ENCODE peak calls at places on chromosomes 7 and 10, in seven cellular contexts. H is mammary epithelial cell, M is SK-N-SH, I is adrenal gland, U is neural progenitor cell, E is OCI-LY7, S is fibroblast of lung. Q is an unnamed sample. For H3K4me1, the result is how much of the 10 kb centered on the place peaks cover.

GRCh38 chr7:35003679-35004278 is 33.5 kb downstream of the DPY19L1 start:
- DNase-seq in I (peak), E (no peak), M (no peak), U (no peak), S (peak), H (peak), Q (peak)

GRCh38 chr10:116113721-116114501 is 159.1 kb downstream of the GFRA1 start:
- DNase-seq in S (peak), H (peak), I (no peak), U (no peak), E (no peak), M (no peak), Q (no peak)

GRCh38 chr10:71396714-71397339 is at the start of gene CDH23:
- DNase-seq in H (no peak), E (no peak), M (peak), U (peak), S (no peak), I (no peak), Q (peak)

GRCh38 chr10:26556756-26557640 is 118.9 kb downstream of the APBB1IP start:
- DNase-seq in E (peak), M (peak), S (peak), H (peak), I (peak), U (peak), Q (no peak)

GRCh38 chr10:873020-873419 is 58.5 kb downstream of the LARP4B start:
- DNase-seq in E (no peak), M (no peak), H (no peak), U (no peak), S (no peak), I (no peak), Q (no peak)

GRCh38 chr10:5488272-5489161 is 10.9 kb downstream of the CALML5 start:
- DNase-seq in S (no peak), U (no peak), I (no peak), H (peak), E (no peak), M (no peak), Q (no peak)

GRCh38 chr7:15313361-15313760 is 248.5 kb downstream of the AGMO start:
- DNase-seq in I (no peak), H (no peak), U (no peak), E (no peak), S (no peak), M (no peak), Q (no peak)

GRCh38 chr7:4792537-4793126 is 17.2 kb downstream of the AP5Z1 start:
- DNase-seq in I (peak), S (peak), U (peak), E (no peak), H (no peak), M (no peak), Q (peak)

GRCh38 chr7:110988890-110989501 is 101.9 kb upstream of the LRRN3 start:
- DNase-seq in U (no peak), H (no peak), E (no peak), I (no peak), M (no peak), S (no peak), Q (no peak)

GRCh38 chr7:133060016-133060415 is 21.9 kb downstream of the CHCHD3 start:
- DNase-seq in I (no peak), S (no peak), E (no peak), H (no peak), U (no peak), M (no peak), Q (no peak)

GRCh38 chr7:129434846-129435318 is 650 bp downstream of the STRIP2 start:
- DNase-seq in S (peak), I (peak), H (peak), E (no peak), U (peak), M (peak), Q (peak)

GRCh38 chr10:80465839-80466590 is 11.9 kb downstream of the TSPAN14 start:
- DNase-seq in M (no peak), U (no peak), I (no peak), E (peak), H (no peak), S (no peak), Q (no peak)

GRCh38 chr10:125008689-125009579 is 67.0 kb downstream of the ZRANB1 start:
- DNase-seq in U (peak), M (no peak), S (no peak), I (no peak), E (no peak), H (no peak), Q (no peak)

GRCh38 chr10:125007436-125007835 is 65.5 kb downstream of the ZRANB1 start:
- DNase-seq in S (no peak), I (no peak), M (no peak), E (no peak), H (no peak), U (no peak), Q (no peak)

GRCh38 chr10:125006188-125006680 is 64.3 kb downstream of the ZRANB1 start:
- DNase-seq in U (no peak), M (no peak), I (no peak), S (no peak), H (no peak), E (no peak), Q (no peak)

GRCh38 chr10:125005312-125006187 is 63.6 kb downstream of the ZRANB1 start:
- DNase-seq in S (no peak), E (no peak), H (no peak), I (no peak), M (peak), U (no peak), Q (no peak)

DNA sequence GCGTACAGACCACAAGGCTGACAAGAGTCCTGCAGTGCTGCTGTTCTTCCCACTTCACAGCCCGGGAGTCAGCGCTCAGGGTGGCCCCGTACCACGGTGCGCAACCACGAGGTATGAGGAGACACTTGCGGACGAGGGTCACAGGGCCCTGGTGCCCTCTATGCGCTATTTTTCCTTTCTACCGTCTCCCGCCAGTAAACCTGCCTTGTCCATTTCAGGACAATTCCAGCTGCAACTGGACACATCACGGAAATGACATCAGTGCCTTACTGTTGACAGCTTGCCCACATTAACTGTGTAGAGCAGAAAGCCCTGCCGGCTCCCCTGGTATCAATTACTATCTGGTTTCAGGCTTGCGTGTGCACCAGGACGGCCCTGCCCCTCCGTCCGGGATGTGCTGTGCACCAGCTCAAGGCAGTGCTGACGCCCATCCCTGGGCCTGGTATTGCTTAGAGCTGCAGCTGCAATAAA is 65.0 kb downstream of the ZRANB1 start:
- DNase-seq in S (no peak), E (no peak), U (no peak), I (no peak), H (no peak), M (peak), Q (peak)
- H3K4me1 ChIP-seq in S (under half), E (under half), U (under half), I (under half), H (under half), M (half or more), Q (under half)

DNA sequence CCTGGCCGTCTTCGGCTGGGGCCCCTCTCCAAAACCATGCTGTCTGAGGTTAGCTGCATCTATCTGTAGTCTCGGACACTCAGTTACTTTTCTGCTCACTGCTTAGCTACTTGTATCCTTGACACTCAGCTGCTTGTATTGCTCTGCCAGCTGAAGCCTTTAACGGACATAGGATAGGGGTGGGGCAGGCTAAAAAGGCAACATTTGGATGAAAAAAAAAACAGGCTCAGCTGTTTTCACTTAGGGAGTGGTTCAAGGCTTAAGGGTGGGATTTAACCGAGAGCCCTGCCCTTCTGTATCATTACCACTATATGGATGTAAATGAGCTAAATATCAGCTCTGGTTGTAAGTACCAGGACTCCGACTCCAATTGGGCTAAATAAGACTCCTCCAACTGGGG is 28.6 kb downstream of the LSMEM1 start:
- DNase-seq in M (no peak), S (peak), H (no peak), E (no peak), U (no peak), I (no peak), Q (no peak)
- H3K4me1 ChIP-seq in M (under half), S (under half), H (under half), E (under half), U (under half), I (under half), Q (under half)

GRCh38 chr7:149686001-149686400 is 87.4 kb downstream of the ZNF467 start:
- DNase-seq in M (no peak), E (no peak), H (no peak), I (peak), U (no peak), S (peak), Q (no peak)

GRCh38 chr7:149683191-149683590 is 90.2 kb downstream of the ZNF467 start:
- DNase-seq in S (no peak), M (no peak), H (no peak), I (no peak), U (no peak), E (no peak), Q (no peak)

GRCh38 chr7:149682038-149682437 is 91.3 kb downstream of the ZNF467 start:
- DNase-seq in M (no peak), S (no peak), U (no peak), E (no peak), I (no peak), H (no peak), Q (no peak)

GRCh38 chr7:149685455-149685854 is 87.9 kb downstream of the ZNF467 start:
- DNase-seq in S (no peak), U (no peak), I (no peak), M (no peak), H (peak), E (no peak), Q (no peak)

GRCh38 chr7:149683898-149684297 is 89.5 kb downstream of the ZNF467 start:
- DNase-seq in E (no peak), S (no peak), H (no peak), U (no peak), I (no peak), M (no peak), Q (no peak)
- H3K4me1 ChIP-seq in E (under half), S (under half), H (under half), U (under half), I (under half), M (under half), Q (under half)

DNA sequence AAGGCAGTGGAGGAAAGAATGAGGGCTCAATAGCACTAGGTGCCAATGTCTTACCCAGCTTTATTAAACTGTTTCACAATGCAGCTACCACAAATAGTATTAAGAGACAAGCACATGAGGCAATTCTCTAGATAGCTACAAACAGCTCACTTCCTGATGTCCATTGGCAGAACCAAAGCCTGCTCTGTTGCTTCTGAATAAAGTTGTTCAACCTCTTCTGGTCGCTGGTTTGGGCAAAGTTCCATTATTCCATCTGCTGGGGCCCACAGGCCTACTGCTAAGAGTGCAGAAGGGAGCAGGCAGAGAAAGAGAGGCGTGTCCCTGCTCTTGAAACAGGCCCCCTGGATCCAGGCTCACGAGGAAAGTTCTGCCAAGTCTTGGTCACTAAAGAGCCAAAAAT is 173.9 kb downstream of the ZNF438 start:
- DNase-seq in I (peak), E (no peak), S (peak), M (no peak), U (no peak), H (no peak), Q (no peak)
- H3K4me1 ChIP-seq in I (under half), E (under half), S (under half), M (under half), U (under half), H (under half), Q (under half)

GRCh38 chr10:35465601-35466140 is 129.4 kb downstream of the CCNY start:
- DNase-seq in H (no peak), M (no peak), S (no peak), U (no peak), I (no peak), E (no peak), Q (no peak)

GRCh38 chr10:35464805-35465456 is 128.6 kb downstream of the CCNY start:
- DNase-seq in E (no peak), I (no peak), M (no peak), H (no peak), U (peak), S (peak), Q (no peak)

GRCh38 chr10:35467186-35467585 is 130.9 kb downstream of the CCNY start:
- DNase-seq in E (no peak), U (no peak), I (no peak), M (no peak), S (no peak), H (no peak), Q (no peak)

GRCh38 chr10:35466661-35467060 is 130.4 kb downstream of the CCNY start:
- DNase-seq in S (no peak), M (no peak), U (no peak), H (no peak), I (no peak), E (no peak), Q (no peak)

GRCh38 chr10:35466170-35466569 is 129.9 kb downstream of the CCNY start:
- DNase-seq in M (no peak), E (no peak), H (no peak), I (no peak), U (no peak), S (no peak), Q (no peak)
- H3K4me1 ChIP-seq in M (half or more), E (under half), H (under half), I (under half), U (half or more), S (under half), Q (under half)

GRCh38 chr7:50657912-50658311 is 92.7 kb upstream of the DDC start:
- DNase-seq in M (no peak), H (no peak), I (no peak), E (no peak), U (no peak), S (no peak), Q (no peak)
- H3K4me1 ChIP-seq in M (under half), H (under half), I (half or more), E (under half), U (under half), S (under half), Q (under half)

DNA sequence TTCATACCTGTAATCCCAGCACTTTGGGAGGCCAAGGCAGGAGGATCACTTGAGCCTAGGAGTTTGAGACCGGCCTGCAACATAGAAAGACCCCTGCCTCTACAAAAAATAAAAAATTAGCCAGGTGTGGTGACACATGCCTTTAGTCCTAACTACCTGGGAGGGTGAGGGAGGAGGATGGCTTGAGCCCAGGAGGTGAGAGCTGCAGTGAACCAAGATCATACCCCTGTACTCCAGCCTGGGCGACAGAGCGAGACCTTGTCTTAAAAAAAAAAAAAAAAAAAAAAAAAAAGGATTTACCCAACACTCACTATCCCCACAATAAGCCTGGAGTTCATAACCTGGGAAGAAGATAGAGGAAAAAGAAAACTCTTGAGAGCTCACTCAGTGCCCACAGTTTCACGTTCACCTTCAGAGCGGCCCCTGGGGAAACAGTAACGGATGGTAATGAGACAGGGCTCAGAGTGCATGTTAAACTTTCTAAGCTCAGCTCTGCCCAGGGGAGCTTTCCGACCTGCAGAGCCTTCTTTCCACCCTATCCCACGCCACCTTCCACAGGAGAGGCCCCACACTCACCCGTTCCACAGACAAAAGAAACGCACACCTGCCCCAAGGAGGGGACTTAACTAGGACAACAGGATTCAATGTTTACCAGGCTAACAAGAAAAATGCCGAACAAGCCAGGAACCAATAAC is 259.8 kb upstream of the KLF14 start:
- DNase-seq in H (no peak), U (no peak), E (no peak), S (no peak), I (no peak), M (no peak), Q (no peak)
- H3K4me1 ChIP-seq in H (under half), U (under half), E (under half), S (under half), I (half or more), M (under half), Q (under half)

Q was measured in BE2C.